ENCODE peak calls at places on chromosomes 2 and 18, in six cellular contexts. E, H, R, P, N and K are unnamed samples.

GRCh38 chr18:21489119-21489750 is 111.3 kb downstream of the ESCO1 start:
- DNase-seq in H (no peak), R (peak), N (peak), E (peak), P (no peak), K (peak)

GRCh38 chr2:228689049-228689448 is 507.6 kb upstream of the SPHKAP start:
- DNase-seq in H (no peak), E (peak), P (no peak), R (no peak), N (peak), K (peak)

GRCh38 chr2:48175254-48175653 is 269.0 kb upstream of the FBXO11 start:
- DNase-seq in H (no peak), R (no peak), P (no peak), N (no peak), E (peak), K (peak)

GRCh38 chr2:105803337-105803736 is 58.6 kb downstream of the NCK2 start:
- DNase-seq in E (no peak), R (no peak), H (no peak), P (no peak), N (peak), K (no peak)

GRCh38 chr2:149080964-149081363 is 42.5 kb downstream of the LYPD6B start:
- DNase-seq in E (no peak), R (no peak), H (no peak), P (no peak), N (peak), K (no peak)

GRCh38 chr2:9145752-9146430 is 60.7 kb upstream of the ASAP2 start:
- DNase-seq in N (no peak), R (no peak), E (no peak), P (no peak), H (no peak), K (no peak)

GRCh38 chr18:28204154-28204553 is 27.2 kb upstream of the CDH2 start:
- DNase-seq in P (no peak), N (no peak), H (no peak), E (peak), R (no peak), K (peak)

GRCh38 chr18:48662021-48662661 is 123.3 kb downstream of the CTIF start:
- DNase-seq in R (no peak), E (peak), P (no peak), N (peak), H (no peak), K (peak)

GRCh38 chr2:60516383-60516811 is 37.1 kb downstream of the BCL11A start:
- DNase-seq in P (no peak), N (peak), H (no peak), R (no peak), E (peak), K (peak)

GRCh38 chr2:45983213-45983612 is 314.0 kb upstream of the EPAS1 start:
- DNase-seq in P (no peak), R (no peak), N (no peak), E (no peak), H (no peak), K (no peak)

GRCh38 chr2:195612515-195613495 is 44.2 kb upstream of the SLC39A10 start:
- DNase-seq in P (no peak), H (no peak), E (peak), R (no peak), N (no peak), K (peak)

GRCh38 chr18:66495844-66496243 is 108.0 kb downstream of the CDH19 start:
- DNase-seq in R (no peak), E (no peak), H (no peak), P (no peak), N (peak), K (peak)